ENCODE peak calls at places on chromosomes 7 and 10, in eight cellular contexts. F, P, R, V, Z, O, C and N are unnamed samples. For H3K4me1, the result is how much of the 10 kb centered on the place peaks cover.

GRCh38 chr7:6290345-6290744 is 17.9 kb upstream of the CYTH3 start:
- DNase-seq in F (no peak), V (no peak), C (no peak), Z (no peak), P (no peak), O (no peak), R (no peak), N (no peak)

GRCh38 chr10:120732067-120732466 is 119.1 kb upstream of the WDR11 start:
- DNase-seq in F (no peak), C (no peak), V (no peak), R (no peak), Z (no peak), P (no peak), O (no peak), N (no peak)

GRCh38 chr10:10039600-10039999 is 978.1 kb upstream of the CELF2 start:
- DNase-seq in O (no peak), R (no peak), V (no peak), F (no peak), Z (no peak), C (no peak), P (no peak), N (no peak)

GRCh38 chr7:155533120-155533826 is 13.1 kb downstream of the CNPY1 start:
- DNase-seq in O (no peak), C (no peak), P (no peak), R (no peak), Z (no peak), F (peak), V (peak), N (no peak)

GRCh38 chr7:140719711-140720110 is 23.2 kb downstream of the NDUFB2 start:
- DNase-seq in R (no peak), V (no peak), P (no peak), O (no peak), C (no peak), F (no peak), Z (no peak), N (no peak)

GRCh38 chr7:143385891-143386781 is 5.0 kb downstream of the ZYX start:
- DNase-seq in C (no peak), O (no peak), R (no peak), F (no peak), Z (no peak), V (peak), P (no peak), N (peak)

GRCh38 chr7:1040790-1041189 is 3.6 kb upstream of the GPR146 start:
- DNase-seq in P (peak), C (no peak), R (no peak), F (no peak), V (no peak), O (no peak), Z (no peak), N (no peak)

GRCh38 chr7:114269714-114270113 is 144.9 kb upstream of the FOXP2 start:
- DNase-seq in O (no peak), F (no peak), P (no peak), C (no peak), V (no peak), Z (no peak), R (no peak), N (no peak)

GRCh38 chr10:92430103-92430502 is 139.1 kb downstream of the MARCHF5 start:
- DNase-seq in F (no peak), R (no peak), C (no peak), Z (no peak), P (no peak), V (no peak), O (no peak), N (no peak)

GRCh38 chr7:24337180-24337579 is 53.2 kb downstream of the NPY start:
- DNase-seq in Z (peak), P (no peak), V (no peak), F (peak), C (no peak), O (no peak), R (no peak), N (no peak)

GRCh38 chr10:100146875-100147665 is 38.8 kb downstream of the ERLIN1 start:
- DNase-seq in Z (no peak), O (no peak), C (no peak), R (no peak), V (no peak), P (no peak), F (no peak), N (no peak)

GRCh38 chr7:26346611-26347200 is 55.0 kb downstream of the SNX10 start:
- DNase-seq in R (no peak), F (no peak), P (no peak), C (no peak), V (peak), Z (no peak), O (no peak), N (no peak)

GRCh38 chr7:130281227-130281626 is 11.7 kb upstream of the CPA4 start:
- DNase-seq in Z (no peak), R (no peak), F (no peak), O (no peak), C (no peak), V (no peak), P (no peak), N (no peak)

GRCh38 chr7:98913026-98913425 is 34.7 kb downstream of the TRRAP start:
- DNase-seq in C (no peak), Z (no peak), R (no peak), O (no peak), F (no peak), V (no peak), P (no peak), N (no peak)

GRCh38 chr10:98576096-98576495 is 129.4 kb upstream of the HPS1 start:
- DNase-seq in Z (no peak), O (no peak), C (no peak), R (no peak), P (no peak), V (no peak), F (no peak), N (no peak)

GRCh38 chr10:132443998-132444876 is 47.2 kb downstream of the PWWP2B start:
- DNase-seq in P (no peak), V (no peak), O (peak), C (peak), R (no peak), F (peak), Z (peak), N (no peak)

GRCh38 chr7:138962561-138963270 is 18.5 kb downstream of the KIAA1549 start:
- DNase-seq in P (no peak), R (no peak), V (no peak), Z (no peak), O (no peak), F (no peak), C (no peak), N (no peak)

GRCh38 chr7:33739286-33739685 is 166.1 kb upstream of the BMPER start:
- DNase-seq in R (no peak), V (no peak), O (no peak), Z (no peak), F (no peak), C (no peak), P (no peak), N (no peak)

GRCh38 chr10:44245601-44245938 is 139.3 kb downstream of the CXCL12 start:
- DNase-seq in F (no peak), O (no peak), V (no peak), R (no peak), Z (peak), P (no peak), C (no peak), N (no peak)

GRCh38 chr7:435518-436366 is 83.9 kb downstream of the PDGFA start:
- DNase-seq in V (no peak), Z (no peak), F (no peak), C (no peak), O (no peak), R (no peak), P (no peak), N (no peak)

GRCh38 chr10:49273082-49273465 is 25.9 kb upstream of the C10orf71 start:
- DNase-seq in P (no peak), V (no peak), C (no peak), O (no peak), F (no peak), Z (no peak), R (no peak), N (no peak)

GRCh38 chr7:75762350-75762917 is 9.6 kb downstream of the CCL26 start:
- DNase-seq in V (no peak), Z (peak), R (no peak), P (no peak), O (no peak), C (peak), F (peak), N (peak)

GRCh38 chr7:151339651-151340377 is 1.8 kb upstream of the NUB1 start:
- DNase-seq in F (no peak), R (no peak), C (no peak), P (no peak), O (no peak), V (no peak), Z (no peak), N (peak)

GRCh38 chr10:69439813-69440506 is 11.3 kb upstream of the TSPAN15 start:
- DNase-seq in R (no peak), P (no peak), F (peak), C (no peak), O (no peak), V (peak), Z (peak), N (no peak)

GRCh38 chr7:3888096-3888495 is 587.0 kb downstream of the SDK1 start:
- DNase-seq in O (no peak), R (no peak), C (no peak), V (no peak), P (no peak), Z (peak), F (no peak), N (no peak)

GRCh38 chr7:104482362-104483042 is 154.1 kb downstream of the LHFPL3 start:
- DNase-seq in P (no peak), R (no peak), Z (no peak), V (no peak), C (no peak), O (no peak), F (no peak), N (no peak)

GRCh38 chr10:117367718-117368117 is 7.5 kb downstream of the PDZD8 start:
- DNase-seq in V (no peak), F (no peak), P (no peak), Z (no peak), O (no peak), R (no peak), C (no peak), N (no peak)
- H3K4me1 ChIP-seq in V (under half), F (under half), P (under half), Z (under half), O (under half), R (half or more), C (under half), N (under half)

GRCh38 chr7:101869901-101870290 is 52.5 kb downstream of the CUX1 start:
- DNase-seq in F (no peak), P (no peak), O (no peak), C (peak), R (no peak), Z (no peak), V (no peak), N (no peak)
- H3K27ac ChIP-seq in F (peak), P (no peak), O (no peak), C (peak), R (no peak), Z (peak), V (peak), N (no peak)

GRCh38 chr10:680745-681144 is 8.7 kb downstream of the DIP2C start:
- DNase-seq in O (no peak), V (no peak), R (no peak), F (no peak), C (no peak), P (no peak), Z (no peak), N (no peak)
- H3K4me1 ChIP-seq in O (under half), V (under half), R (half or more), F (under half), C (under half), P (under half), Z (under half), N (under half)

GRCh38 chr10:128928231-128928836 is 538.7 kb upstream of the MGMT start:
- DNase-seq in O (no peak), C (no peak), F (no peak), Z (no peak), V (no peak), R (no peak), P (no peak), N (no peak)

GRCh38 chr10:128927821-128928220 is 539.2 kb upstream of the MGMT start:
- DNase-seq in V (no peak), Z (no peak), R (peak), O (no peak), C (no peak), F (no peak), P (no peak), N (no peak)

GRCh38 chr10:128924918-128925317 is 542.1 kb upstream of the MGMT start:
- DNase-seq in O (no peak), V (no peak), Z (no peak), R (no peak), C (no peak), P (no peak), F (no peak), N (no peak)

GRCh38 chr10:128927389-128927788 is 539.7 kb upstream of the MGMT start:
- DNase-seq in F (no peak), R (no peak), V (no peak), C (no peak), O (no peak), P (no peak), Z (no peak), N (no peak)

DNA sequence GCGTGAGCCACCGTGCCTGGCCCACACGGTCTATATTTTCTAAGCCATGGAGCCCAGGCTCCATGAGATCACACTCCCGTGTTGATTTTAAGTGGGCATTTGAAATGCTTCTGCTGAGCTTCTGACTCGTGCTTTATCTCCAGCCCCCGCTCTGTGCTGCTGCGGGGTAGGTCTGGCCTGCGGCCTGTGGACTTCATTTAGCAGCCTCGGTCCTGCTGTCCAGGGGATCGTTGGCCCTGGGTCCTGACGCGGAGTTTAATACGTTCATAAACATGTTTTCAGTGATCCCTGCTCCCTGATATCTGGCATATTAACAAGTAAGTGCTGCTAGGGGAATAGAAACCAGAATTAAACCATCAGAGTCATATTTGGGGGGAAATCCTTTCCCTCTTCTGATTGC is 540.3 kb upstream of the MGMT start:
- DNase-seq in V (no peak), Z (no peak), C (no peak), F (no peak), O (no peak), R (peak), P (no peak), N (no peak)
- H3K27ac ChIP-seq in V (no peak), Z (no peak), C (no peak), F (no peak), O (no peak), R (no peak), P (no peak), N (no peak)

GRCh38 chr7:29511851-29512250 is 51.8 kb upstream of the PRR15 start:
- DNase-seq in V (no peak), F (no peak), O (no peak), C (no peak), R (no peak), P (no peak), Z (no peak), N (no peak)
- H3K4me1 ChIP-seq in V (under half), F (under half), O (under half), C (under half), R (under half), P (under half), Z (under half), N (under half)